ENCODE peak calls at places on chromosome 18, in six cellular contexts. L, B, S, K, U and Q are unnamed samples.

GRCh38 chr18:23963443-23964185 is 50.9 kb upstream of the TTC39C start:
- DNase-seq in S (no peak), L (no peak), K (peak; percentile 24), U (no peak), B (no peak), Q (peak; percentile 32)

GRCh38 chr18:4797286-4797685 is 342.2 kb upstream of the DLGAP1 start:
- DNase-seq in S (no peak), L (no peak), K (no peak), B (no peak), U (no peak), Q (no peak)

GRCh38 chr18:32893915-32894314 is 121.1 kb upstream of the KLHL14 start:
- DNase-seq in U (no peak), K (no peak), S (no peak), B (no peak), L (peak; percentile 7), Q (peak; percentile 22)

GRCh38 chr18:79570266-79571201 is 109.1 kb upstream of the CTDP1 start:
- DNase-seq in S (no peak), B (peak; percentile 73), L (peak; percentile 51), U (peak; percentile 95), K (peak; percentile 69), Q (no peak)

GRCh38 chr18:78659748-78660147 is 319.9 kb upstream of the SALL3 start:
- DNase-seq in U (no peak), L (no peak), B (no peak), S (peak; percentile 7), K (no peak), Q (no peak)

GRCh38 chr18:78660311-78660710 is 319.3 kb upstream of the SALL3 start:
- DNase-seq in L (no peak), U (no peak), K (no peak), S (no peak), B (no peak), Q (no peak)

GRCh38 chr18:57581301-57581934 is 5.1 kb downstream of the FECH start:
- DNase-seq in S (no peak), L (no peak), B (no peak), K (no peak), U (no peak), Q (no peak)

GRCh38 chr18:31657823-31658669 is 26.3 kb downstream of the B4GALT6 start:
- DNase-seq in L (no peak), S (peak; percentile 25), B (no peak), U (no peak), K (no peak), Q (no peak)

GRCh38 chr18:34153711-34154110 is 71.0 kb downstream of the NOL4 start:
- DNase-seq in L (peak; percentile 39), K (peak; percentile 59), B (no peak), S (no peak), U (peak; percentile 11), Q (peak; percentile 21)

GRCh38 chr18:55588001-55588875 is at the start of gene TCF4:
- DNase-seq in K (peak; percentile 71), U (peak; percentile 47), B (no peak), S (peak; percentile 67), L (peak; percentile 86), Q (peak; percentile 38)

GRCh38 chr18:45166341-45167108 is 448.8 kb upstream of the SLC14A2 start:
- DNase-seq in L (peak; percentile 97), U (peak; percentile 90), S (no peak), B (no peak), K (peak; percentile 84), Q (peak; percentile 84)

GRCh38 chr18:210075-210474 is 51.7 kb downstream of the USP14 start:
- DNase-seq in K (no peak), U (no peak), L (no peak), S (no peak), B (no peak), Q (no peak)

GRCh38 chr18:31634331-31634713 is 42.6 kb downstream of the TTR start:
- DNase-seq in L (no peak), B (no peak), U (no peak), K (no peak), S (no peak), Q (no peak)

GRCh38 chr18:22226801-22227200 is 57.4 kb downstream of the GATA6 start:
- DNase-seq in S (no peak), B (no peak), K (no peak), U (peak; percentile 30), L (no peak), Q (no peak)

GRCh38 chr18:48680339-48680738 is 141.5 kb downstream of the CTIF start:
- DNase-seq in K (no peak), U (no peak), L (no peak), B (no peak), S (no peak), Q (no peak)

GRCh38 chr18:23380001-23380550 is 73.0 kb upstream of the RIOK3 start:
- DNase-seq in K (no peak), S (peak; percentile 9), L (no peak), U (peak; percentile 91), B (no peak), Q (peak; percentile 43)

GRCh38 chr18:35933982-35934381 is 38.5 kb upstream of the RMP24 start:
- DNase-seq in S (no peak), B (peak; percentile 64), K (no peak), U (no peak), L (no peak), Q (peak; percentile 61)

GRCh38 chr18:42640160-42640559 is 475.3 kb downstream of the RIT2 start:
- DNase-seq in S (no peak), U (peak; percentile 18), L (no peak), B (no peak), K (no peak), Q (no peak)

GRCh38 chr18:55763805-55764204 is 175.8 kb upstream of the TCF4 start:
- DNase-seq in S (no peak), K (no peak), U (no peak), B (no peak), L (no peak), Q (no peak)

GRCh38 chr18:159037-159652 is 788 bp downstream of the USP14 start:
- DNase-seq in B (no peak), S (peak; percentile 47), K (peak; percentile 11), L (peak; percentile 42), U (no peak), Q (peak; percentile 28)

GRCh38 chr18:53567935-53568574 is 656.4 kb downstream of the MBD2 start:
- DNase-seq in L (peak; percentile 50), B (no peak), S (peak; percentile 7), U (peak; percentile 6), K (peak; percentile 30), Q (peak; percentile 43)

GRCh38 chr18:3140342-3140741 is 79.4 kb downstream of the MYOM1 start:
- DNase-seq in L (no peak), B (no peak), S (no peak), U (no peak), K (no peak), Q (no peak)

GRCh38 chr18:3132700-3133099 is 87.1 kb downstream of the MYOM1 start:
- DNase-seq in U (peak; percentile 26), B (no peak), L (peak; percentile 42), K (no peak), S (no peak), Q (no peak)

GRCh38 chr18:3138274-3138975 is 81.3 kb downstream of the MYOM1 start:
- DNase-seq in S (peak; percentile 44), L (no peak), U (no peak), B (no peak), K (no peak), Q (no peak)

GRCh38 chr18:3139406-3139805 is 80.4 kb downstream of the MYOM1 start:
- DNase-seq in K (no peak), U (no peak), S (no peak), B (no peak), L (no peak), Q (no peak)

GRCh38 chr18:3135536-3135935 is 84.2 kb downstream of the MYOM1 start:
- DNase-seq in S (no peak), K (no peak), B (no peak), U (no peak), L (no peak), Q (no peak)
- H2AFZ ChIP-seq in S (peak overlapping the region; percentile 10), K (no peak overlapping the region), B (no peak overlapping the region), U (no peak overlapping the region), L (no peak overlapping the region), Q (no peak overlapping the region)

DNA sequence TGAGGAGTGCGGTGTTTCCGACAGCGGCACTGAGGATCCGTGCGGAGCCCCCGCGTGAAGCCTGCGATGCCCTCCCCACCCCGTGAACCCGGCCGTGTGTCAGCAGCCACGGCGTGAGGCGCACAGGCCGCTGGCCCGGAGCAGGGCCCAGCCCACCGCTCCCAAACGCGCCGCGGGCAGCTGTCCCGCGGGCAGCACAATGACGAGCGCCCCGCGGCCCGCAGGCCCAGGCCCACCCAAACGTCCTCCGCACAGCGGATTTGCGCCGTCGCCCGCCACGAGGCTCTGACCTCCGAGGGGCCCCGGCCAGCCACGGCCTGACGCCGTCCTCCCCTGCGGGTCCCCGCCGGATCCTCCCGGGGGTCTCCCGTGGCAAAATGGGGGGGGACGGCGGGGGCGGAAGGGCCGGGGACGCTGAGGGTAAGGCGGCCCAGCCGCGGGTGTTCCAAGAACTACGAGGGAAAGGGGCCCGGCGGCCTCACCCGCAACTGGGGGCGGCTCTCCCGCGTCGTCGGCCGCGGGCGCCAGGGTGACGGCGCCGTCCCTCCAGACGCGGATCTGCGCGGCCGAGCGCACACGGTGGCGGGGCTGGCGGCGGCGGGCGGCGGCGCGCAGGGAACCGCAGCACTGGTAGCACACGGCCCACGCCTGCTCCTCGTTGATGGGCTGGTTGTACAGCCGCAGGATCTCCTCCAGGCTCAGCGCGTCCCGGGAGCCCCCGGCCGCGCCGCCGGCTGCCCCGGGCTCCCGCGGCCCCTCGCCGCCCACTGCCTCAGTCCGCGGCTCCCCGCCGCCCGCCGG is 659 bp downstream of the SPIRE1 start:
- DNase-seq in L (peak; percentile 82), U (peak; percentile 37), S (peak; percentile 58), K (peak; percentile 37), B (no peak), Q (peak; percentile 32)
- H2AFZ ChIP-seq in L (peak overlapping the region; percentile 62), U (peak overlapping the region; percentile 68), S (peak overlapping the region; percentile 70), K (peak overlapping the region; percentile 14), B (no peak overlapping the region), Q (peak overlapping the region; percentile 53)

GRCh38 chr18:67266591-67267237 is 249.8 kb downstream of the DSEL start:
- DNase-seq in S (no peak), B (no peak), L (peak; percentile 81), K (peak; percentile 55), U (peak; percentile 39), Q (peak; percentile 75)
- H2AFZ ChIP-seq in S (no peak overlapping the region), B (no peak overlapping the region), L (peak overlapping the region; percentile 58), K (peak overlapping the region; percentile 3), U (peak overlapping the region; percentile 41), Q (peak overlapping the region; percentile 59)

DNA sequence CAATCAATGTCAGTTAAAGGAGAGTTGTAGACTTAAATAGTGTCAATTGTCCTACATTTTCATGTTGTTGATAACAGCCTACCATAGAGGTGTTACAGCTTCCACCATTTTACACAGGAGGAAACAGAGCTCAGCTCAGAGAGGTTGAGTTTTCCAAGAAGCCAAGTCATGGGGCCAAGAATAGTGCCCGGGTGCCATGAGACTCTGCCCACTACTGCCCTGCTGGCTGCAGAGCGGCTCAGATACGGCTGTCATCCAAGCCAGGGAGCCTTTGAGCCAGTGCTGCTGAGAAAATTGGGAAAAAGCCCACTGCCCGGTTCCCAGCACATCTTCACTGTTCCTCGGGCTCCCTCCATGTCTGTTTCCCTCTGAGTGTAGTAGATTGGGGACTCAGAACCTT is 22.0 kb downstream of the RAB12 start:
- DNase-seq in S (no peak), L (no peak), K (no peak), B (no peak), U (no peak), Q (no peak)
- H2AFZ ChIP-seq in S (no peak overlapping the region), L (no peak overlapping the region), K (no peak overlapping the region), B (no peak overlapping the region), U (no peak overlapping the region), Q (no peak overlapping the region)

GRCh38 chr18:26386421-26386820 is 160.2 kb downstream of the TAF4B start:
- DNase-seq in S (no peak), B (no peak), U (peak; percentile 37), L (peak; percentile 52), K (no peak), Q (no peak)
- H2AFZ ChIP-seq in S (no peak overlapping the region), B (no peak overlapping the region), U (peak overlapping the region; percentile 1), L (peak overlapping the region; percentile 11), K (no peak overlapping the region), Q (no peak overlapping the region)